ENCODE peak calls at places on chromosomes 6 and 20, in ten cellular contexts. J, T, L, X, R, W, Y, A, Q and G are unnamed samples.

GRCh38 chr20:9506964-9507369 is 7.4 kb upstream of the LAMP5 start:
- DNase-seq in J (no peak), T (no peak), L (no peak), X (no peak), R (no peak), W (no peak), Y (no peak), A (no peak), Q (no peak), G (no peak)

GRCh38 chr20:4012631-4013030 is 2.7 kb downstream of the RNF24 start:
- DNase-seq in J (peak), T (no peak), L (no peak), X (no peak), R (no peak), W (no peak), Y (no peak), A (no peak), Q (no peak), G (no peak)

GRCh38 chr20:10555865-10556308 is 117.9 kb downstream of the JAG1 start:
- DNase-seq in J (peak), T (no peak), L (no peak), X (no peak), R (no peak), W (no peak), Y (no peak), A (no peak), Q (peak), G (no peak)

GRCh38 chr20:54161008-54161820 is 12.6 kb downstream of the CYP24A1 start:
- DNase-seq in J (no peak), T (no peak), L (no peak), X (no peak), R (no peak), W (no peak), Y (no peak), A (no peak), Q (no peak), G (no peak)

GRCh38 chr20:17823382-17824144 is 123.8 kb downstream of the BANF2 start:
- DNase-seq in J (no peak), T (no peak), L (no peak), X (no peak), R (no peak), W (no peak), Y (no peak), A (no peak), Q (no peak), G (no peak)

GRCh38 chr20:57260065-57260958 is 6.1 kb downstream of the BMP7 start:
- DNase-seq in J (no peak), T (no peak), L (no peak), X (no peak), R (no peak), W (no peak), Y (no peak), A (no peak), Q (no peak), G (no peak)

GRCh38 chr20:13102689-13103088 is 93.9 kb downstream of the SPTLC3 start:
- DNase-seq in J (no peak), T (no peak), L (no peak), X (no peak), R (no peak), W (no peak), Y (no peak), A (no peak), Q (no peak), G (no peak)

GRCh38 chr6:64920257-64920656 is 786.8 kb downstream of the EYS start:
- DNase-seq in J (no peak), T (no peak), L (no peak), X (no peak), R (no peak), W (no peak), Y (no peak), A (no peak), Q (no peak), G (no peak)

GRCh38 chr6:157479464-157480303 is 98.7 kb downstream of the ZDHHC14 start:
- DNase-seq in J (no peak), T (no peak), L (no peak), X (no peak), R (no peak), W (peak), Y (no peak), A (no peak), Q (no peak), G (no peak)

GRCh38 chr6:53808302-53808881 is 13.6 kb downstream of the LRRC1 start:
- DNase-seq in J (no peak), T (no peak), L (no peak), X (no peak), R (no peak), W (no peak), Y (no peak), A (no peak), Q (no peak), G (no peak)

GRCh38 chr6:217048-217659 is 75.1 kb upstream of the DUSP22 start:
- DNase-seq in J (peak), T (no peak), L (no peak), X (no peak), R (peak), W (peak), Y (no peak), A (no peak), Q (no peak), G (no peak)

GRCh38 chr6:33620158-33620583 is 951 bp upstream of the ITPR3 start:
- DNase-seq in J (no peak), T (no peak), L (peak), X (no peak), R (no peak), W (peak), Y (no peak), A (no peak), Q (no peak), G (peak)

GRCh38 chr20:58840816-58841538 is 9.7 kb downstream of the GNAS-AS1 start:
- DNase-seq in J (no peak), T (no peak), L (no peak), X (no peak), R (no peak), W (no peak), Y (no peak), A (no peak), Q (no peak), G (no peak)

GRCh38 chr20:38286586-38287502 is 17.1 kb upstream of the BPI start:
- DNase-seq in J (no peak), T (peak), L (no peak), X (peak), R (no peak), W (no peak), Y (no peak), A (no peak), Q (peak), G (no peak)

GRCh38 chr6:41492261-41492891 is 53.8 kb upstream of the FOXP4 start:
- DNase-seq in J (no peak), T (no peak), L (no peak), X (no peak), R (no peak), W (no peak), Y (no peak), A (no peak), Q (no peak), G (no peak)

GRCh38 chr20:33658510-33658909 is 3.6 kb upstream of the C20orf144 start:
- DNase-seq in J (no peak), T (no peak), L (no peak), X (no peak), R (no peak), W (no peak), Y (no peak), A (no peak), Q (no peak), G (no peak)

GRCh38 chr20:37394543-37395410 is 48.8 kb downstream of the SRC start:
- DNase-seq in J (no peak), T (no peak), L (no peak), X (no peak), R (no peak), W (no peak), Y (no peak), A (no peak), Q (no peak), G (peak)

GRCh38 chr6:30152019-30152673 is 8.9 kb downstream of the TRIM10 start:
- DNase-seq in J (no peak), T (no peak), L (no peak), X (no peak), R (no peak), W (no peak), Y (no peak), A (no peak), Q (no peak), G (no peak)

GRCh38 chr6:95240514-95240913 is 336.8 kb upstream of the MANEA start:
- DNase-seq in J (no peak), T (no peak), L (no peak), X (no peak), R (no peak), W (no peak), Y (no peak), A (no peak), Q (no peak), G (no peak)

GRCh38 chr6:166411721-166412151 is 29.0 kb upstream of the MPC1 start:
- DNase-seq in J (no peak), T (no peak), L (no peak), X (no peak), R (no peak), W (peak), Y (no peak), A (no peak), Q (no peak), G (no peak)

GRCh38 chr20:24989162-24989561 is 3.4 kb downstream of the APMAP start:
- DNase-seq in J (no peak), T (no peak), L (no peak), X (peak), R (no peak), W (peak), Y (no peak), A (no peak), Q (no peak), G (no peak)

GRCh38 chr20:4112490-4113420 is 97.4 kb upstream of the RNF24 start:
- DNase-seq in J (peak), T (no peak), L (peak), X (no peak), R (peak), W (no peak), Y (no peak), A (no peak), Q (peak), G (peak)

GRCh38 chr20:1748777-1749176 is 91.2 kb upstream of the SIRPG start:
- DNase-seq in J (no peak), T (no peak), L (no peak), X (no peak), R (no peak), W (no peak), Y (no peak), A (no peak), Q (no peak), G (no peak)

GRCh38 chr6:77292564-77293546 is 170.4 kb downstream of the HTR1B start:
- DNase-seq in J (peak), T (no peak), L (no peak), X (no peak), R (no peak), W (no peak), Y (no peak), A (no peak), Q (peak), G (no peak)

GRCh38 chr6:166785131-166785530 is 158.1 kb upstream of the RPS6KA2 start:
- DNase-seq in J (no peak), T (no peak), L (peak), X (no peak), R (no peak), W (no peak), Y (no peak), A (no peak), Q (no peak), G (no peak)

GRCh38 chr6:134691180-134691579 is 258.7 kb downstream of the ALDH8A1 start:
- DNase-seq in J (no peak), T (no peak), L (no peak), X (no peak), R (no peak), W (no peak), Y (no peak), A (no peak), Q (no peak), G (no peak)

GRCh38 chr20:64160536-64161495 is 3.4 kb upstream of the MYT1 start:
- DNase-seq in J (no peak), T (no peak), L (no peak), X (no peak), R (no peak), W (no peak), Y (no peak), A (no peak), Q (no peak), G (peak)

GRCh38 chr6:85864453-85865401 is 222.0 kb upstream of the SYNCRIP start:
- DNase-seq in J (peak), T (no peak), L (peak), X (no peak), R (no peak), W (no peak), Y (no peak), A (no peak), Q (no peak), G (no peak)

GRCh38 chr20:22339091-22339881 is 245.1 kb downstream of the FOXA2 start:
- DNase-seq in J (peak), T (no peak), L (peak), X (no peak), R (no peak), W (peak), Y (peak), A (no peak), Q (peak), G (peak)

GRCh38 chr6:82955841-82956240 is 109.8 kb downstream of the UBE3D start:
- DNase-seq in J (peak), T (no peak), L (no peak), X (no peak), R (no peak), W (no peak), Y (no peak), A (no peak), Q (peak), G (no peak)

GRCh38 chr6:1609662-1610496 is at the start of gene FOXC1:
- DNase-seq in J (peak), T (no peak), L (peak), X (peak), R (no peak), W (peak), Y (peak), A (peak), Q (peak), G (peak)

GRCh38 chr6:35729349-35729678 is 7.5 kb upstream of the ARMC12 start:
- DNase-seq in J (no peak), T (no peak), L (no peak), X (no peak), R (no peak), W (no peak), Y (no peak), A (no peak), Q (no peak), G (no peak)

GRCh38 chr20:33874129-33874528 is 63.0 kb downstream of the CHMP4B start:
- DNase-seq in J (no peak), T (no peak), L (no peak), X (no peak), R (no peak), W (no peak), Y (no peak), A (no peak), Q (no peak), G (no peak)

GRCh38 chr20:41316602-41317535 is 662 bp downstream of the ZHX3 start:
- DNase-seq in J (peak), T (peak), L (peak), X (peak), R (no peak), W (peak), Y (peak), A (peak), Q (peak), G (no peak)

GRCh38 chr6:114151070-114151685 is 180.2 kb upstream of the HDAC2 start:
- DNase-seq in J (no peak), T (no peak), L (no peak), X (no peak), R (no peak), W (no peak), Y (no peak), A (no peak), Q (no peak), G (no peak)

GRCh38 chr6:5787054-5787720 is 219.5 kb downstream of the NRN1 start:
- DNase-seq in J (no peak), T (no peak), L (no peak), X (no peak), R (no peak), W (no peak), Y (no peak), A (no peak), Q (no peak), G (no peak)

GRCh38 chr6:146027586-146028249 is 1.1 kb upstream of the GRM1 start:
- DNase-seq in J (no peak), T (no peak), L (no peak), X (no peak), R (no peak), W (no peak), Y (no peak), A (no peak), Q (no peak), G (no peak)